ENCODE peak calls at places on chromosome 11, in five cellular contexts. One of them, this sample, is unnamed.

GRCh38 chr11:96061094-96061493 is 137.2 kb upstream of the MTMR2 start:
- DNase-seq in activated T-cell treated with anti-CD3 and anti-CD28 coated beads, Interleukin-2, amount 50 U/mL, for 72 hours: no peak
- DNase-seq in cardiac septum: no peak
- DNase-seq in kidney tubule cell: no peak
- DNase-seq in EL: no peak
- DNase-seq in this sample: no peak

GRCh38 chr11:74388678-74389327 is 9.4 kb downstream of the PGM2L1 start:
- DNase-seq in activated T-cell treated with anti-CD3 and anti-CD28 coated beads, Interleukin-2, amount 50 U/mL, for 72 hours: peak
- DNase-seq in cardiac septum: no peak
- DNase-seq in kidney tubule cell: peak
- DNase-seq in EL: peak
- DNase-seq in this sample: peak

GRCh38 chr11:112229746-112230433 is 3.7 kb downstream of the PTS start:
- DNase-seq in activated T-cell treated with anti-CD3 and anti-CD28 coated beads, Interleukin-2, amount 50 U/mL, for 72 hours: no peak
- DNase-seq in cardiac septum: no peak
- DNase-seq in kidney tubule cell: no peak
- DNase-seq in EL: peak
- DNase-seq in this sample: no peak

GRCh38 chr11:58027341-58027740 is 3.4 kb upstream of the OR6Q1 start:
- DNase-seq in activated T-cell treated with anti-CD3 and anti-CD28 coated beads, Interleukin-2, amount 50 U/mL, for 72 hours: no peak
- DNase-seq in cardiac septum: no peak
- DNase-seq in kidney tubule cell: no peak
- DNase-seq in EL: peak
- DNase-seq in this sample: no peak

GRCh38 chr11:83087035-83087434 is 15.3 kb upstream of the RAB30 start:
- DNase-seq in activated T-cell treated with anti-CD3 and anti-CD28 coated beads, Interleukin-2, amount 50 U/mL, for 72 hours: no peak
- DNase-seq in cardiac septum: no peak
- DNase-seq in kidney tubule cell: peak
- DNase-seq in EL: no peak
- DNase-seq in this sample: no peak

GRCh38 chr11:122709042-122709760 is 53.7 kb downstream of the UBASH3B start:
- DNase-seq in activated T-cell treated with anti-CD3 and anti-CD28 coated beads, Interleukin-2, amount 50 U/mL, for 72 hours: no peak
- DNase-seq in cardiac septum: no peak
- DNase-seq in kidney tubule cell: peak
- DNase-seq in EL: peak
- DNase-seq in this sample: no peak

GRCh38 chr11:71206186-71206585 is 46.2 kb downstream of the SHANK2 start:
- DNase-seq in activated T-cell treated with anti-CD3 and anti-CD28 coated beads, Interleukin-2, amount 50 U/mL, for 72 hours: no peak
- DNase-seq in cardiac septum: no peak
- DNase-seq in kidney tubule cell: peak
- DNase-seq in EL: no peak
- DNase-seq in this sample: no peak

GRCh38 chr11:112024178-112024777 is 930 bp upstream of the DLAT start:
- DNase-seq in activated T-cell treated with anti-CD3 and anti-CD28 coated beads, Interleukin-2, amount 50 U/mL, for 72 hours: no peak
- DNase-seq in cardiac septum: no peak
- DNase-seq in kidney tubule cell: peak
- DNase-seq in EL: no peak
- DNase-seq in this sample: peak

GRCh38 chr11:134277176-134278001 is 1.2 kb downstream of the GLB1L3 start:
- DNase-seq in activated T-cell treated with anti-CD3 and anti-CD28 coated beads, Interleukin-2, amount 50 U/mL, for 72 hours: no peak
- DNase-seq in cardiac septum: no peak
- DNase-seq in kidney tubule cell: peak
- DNase-seq in EL: no peak
- DNase-seq in this sample: no peak

GRCh38 chr11:117222991-117223740 is 8.7 kb downstream of the PCSK7 start:
- DNase-seq in activated T-cell treated with anti-CD3 and anti-CD28 coated beads, Interleukin-2, amount 50 U/mL, for 72 hours: no peak
- DNase-seq in cardiac septum: peak
- DNase-seq in kidney tubule cell: no peak
- DNase-seq in EL: no peak
- DNase-seq in this sample: no peak

GRCh38 chr11:46930089-46930488 is 6.5 kb upstream of the CSTPP1 start:
- DNase-seq in activated T-cell treated with anti-CD3 and anti-CD28 coated beads, Interleukin-2, amount 50 U/mL, for 72 hours: no peak
- DNase-seq in cardiac septum: no peak
- DNase-seq in kidney tubule cell: peak
- DNase-seq in EL: peak
- DNase-seq in this sample: peak

GRCh38 chr11:132312161-132312560 is 941.7 kb downstream of the NTM start:
- DNase-seq in activated T-cell treated with anti-CD3 and anti-CD28 coated beads, Interleukin-2, amount 50 U/mL, for 72 hours: no peak
- DNase-seq in cardiac septum: no peak
- DNase-seq in kidney tubule cell: peak
- DNase-seq in EL: peak
- DNase-seq in this sample: no peak

GRCh38 chr11:125394306-125394705 is 101.8 kb downstream of the FEZ1 start:
- DNase-seq in activated T-cell treated with anti-CD3 and anti-CD28 coated beads, Interleukin-2, amount 50 U/mL, for 72 hours: no peak
- DNase-seq in cardiac septum: no peak
- DNase-seq in kidney tubule cell: no peak
- DNase-seq in EL: no peak
- DNase-seq in this sample: no peak

GRCh38 chr11:102318469-102318868 is 1.2 kb downstream of the BIRC3 start:
- DNase-seq in activated T-cell treated with anti-CD3 and anti-CD28 coated beads, Interleukin-2, amount 50 U/mL, for 72 hours: peak
- DNase-seq in cardiac septum: no peak
- DNase-seq in kidney tubule cell: peak
- DNase-seq in EL: peak
- DNase-seq in this sample: peak

GRCh38 chr11:34242037-34242625 is 115.7 kb downstream of the ABTB2 start:
- DNase-seq in activated T-cell treated with anti-CD3 and anti-CD28 coated beads, Interleukin-2, amount 50 U/mL, for 72 hours: no peak
- DNase-seq in cardiac septum: no peak
- DNase-seq in kidney tubule cell: peak
- DNase-seq in EL: peak
- DNase-seq in this sample: no peak

GRCh38 chr11:130830563-130830950 is 85.7 kb downstream of the SNX19 start:
- DNase-seq in activated T-cell treated with anti-CD3 and anti-CD28 coated beads, Interleukin-2, amount 50 U/mL, for 72 hours: no peak
- DNase-seq in cardiac septum: no peak
- DNase-seq in kidney tubule cell: no peak
- DNase-seq in EL: no peak
- DNase-seq in this sample: no peak

GRCh38 chr11:111555255-111555654 is 14.7 kb downstream of the LAYN start:
- DNase-seq in activated T-cell treated with anti-CD3 and anti-CD28 coated beads, Interleukin-2, amount 50 U/mL, for 72 hours: no peak
- DNase-seq in cardiac septum: no peak
- DNase-seq in kidney tubule cell: peak
- DNase-seq in EL: no peak
- DNase-seq in this sample: no peak

GRCh38 chr11:47342036-47342803 is 10.3 kb downstream of the MYBPC3 start:
- DNase-seq in activated T-cell treated with anti-CD3 and anti-CD28 coated beads, Interleukin-2, amount 50 U/mL, for 72 hours: no peak
- DNase-seq in cardiac septum: no peak
- DNase-seq in kidney tubule cell: no peak
- DNase-seq in EL: no peak
- DNase-seq in this sample: no peak

GRCh38 chr11:2583605-2583958 is 116.2 kb downstream of the KCNQ1OT1 start:
- DNase-seq in activated T-cell treated with anti-CD3 and anti-CD28 coated beads, Interleukin-2, amount 50 U/mL, for 72 hours: no peak
- DNase-seq in cardiac septum: no peak
- DNase-seq in kidney tubule cell: no peak
- DNase-seq in EL: no peak
- DNase-seq in this sample: no peak

GRCh38 chr11:64789331-64790204 is 11.2 kb upstream of the SF1 start:
- DNase-seq in activated T-cell treated with anti-CD3 and anti-CD28 coated beads, Interleukin-2, amount 50 U/mL, for 72 hours: no peak
- DNase-seq in cardiac septum: peak
- DNase-seq in kidney tubule cell: no peak
- DNase-seq in EL: no peak
- DNase-seq in this sample: no peak

GRCh38 chr11:13776134-13776815 is 107.8 kb downstream of the FAR1 start:
- DNase-seq in activated T-cell treated with anti-CD3 and anti-CD28 coated beads, Interleukin-2, amount 50 U/mL, for 72 hours: peak
- DNase-seq in cardiac septum: no peak
- DNase-seq in kidney tubule cell: peak
- DNase-seq in EL: no peak
- DNase-seq in this sample: peak

GRCh38 chr11:133903875-133904817 is 52.6 kb downstream of the IGSF9B start:
- DNase-seq in activated T-cell treated with anti-CD3 and anti-CD28 coated beads, Interleukin-2, amount 50 U/mL, for 72 hours: no peak
- DNase-seq in cardiac septum: peak
- DNase-seq in kidney tubule cell: no peak
- DNase-seq in EL: no peak
- DNase-seq in this sample: no peak

GRCh38 chr11:19200410-19201201 is 1.2 kb downstream of the CSRP3 start:
- DNase-seq in activated T-cell treated with anti-CD3 and anti-CD28 coated beads, Interleukin-2, amount 50 U/mL, for 72 hours: no peak
- DNase-seq in cardiac septum: no peak
- DNase-seq in kidney tubule cell: peak
- DNase-seq in EL: peak
- DNase-seq in this sample: no peak

This sample was measured in activated CD8-positive, alpha-beta T cell treated with anti-CD3 and anti-CD28 coated beads for 36 hours.